ENCODE peak calls at places on chromosomes 5 and 9, in five cellular contexts. A is Peyer's patch; E is upper lobe of right lung; K is GM23248; G is stimulated activated CD4-positive, alpha-beta T cell treated with anti-CD3 and anti-CD28 coated beads, Interleukin-1b, Interleukin-23, amount 100 ng/mL, for 1 hour. O is an unnamed sample.

GRCh38 chr9:135303865-135304499 is 175.6 kb upstream of the PPP1R26 start:
- DNase-seq in E (no peak), G (no peak), K (no peak), A (no peak), O (no peak)

GRCh38 chr5:1763548-1763911 is 36.1 kb downstream of the MRPL36 start:
- DNase-seq in E (peak), A (no peak), K (peak), G (no peak), O (peak)

GRCh38 chr5:175079707-175080106 is 355.3 kb downstream of the MSX2 start:
- DNase-seq in K (no peak), A (no peak), G (no peak), E (no peak), O (no peak)

GRCh38 chr5:164256954-164257353 is 751.5 kb downstream of the MAT2B start:
- DNase-seq in A (no peak), E (no peak), K (no peak), G (no peak), O (no peak)

GRCh38 chr9:127283917-127284316 is 19.3 kb downstream of the GARNL3 start:
- DNase-seq in A (no peak), E (no peak), G (no peak), K (peak), O (peak)

GRCh38 chr5:61631438-61631941 is 299.4 kb downstream of the ZSWIM6 start:
- DNase-seq in G (no peak), E (peak), K (peak), A (no peak), O (no peak)

GRCh38 chr5:58156354-58156753 is 303.5 kb downstream of the PLK2 start:
- DNase-seq in K (peak), E (no peak), A (no peak), G (no peak), O (peak)

GRCh38 chr9:12916037-12916436 is 141.2 kb downstream of the LURAP1L start:
- DNase-seq in K (peak), A (no peak), G (no peak), E (no peak), O (no peak)

GRCh38 chr5:7364226-7364875 is 31.6 kb upstream of the ADCY2 start:
- DNase-seq in G (no peak), E (no peak), K (no peak), A (no peak), O (no peak)

GRCh38 chr5:119217183-119217582 is 138.6 kb upstream of the TNFAIP8 start:
- DNase-seq in G (no peak), E (no peak), K (no peak), A (no peak), O (no peak)

GRCh38 chr9:69975681-69976080 is 68.0 kb upstream of the MAMDC2 start:
- DNase-seq in A (no peak), K (peak), E (no peak), G (no peak), O (peak)

GRCh38 chr5:6767481-6768063 is 54.3 kb downstream of the TENT4A start:
- DNase-seq in E (no peak), G (no peak), K (no peak), A (no peak), O (no peak)

GRCh38 chr5:153629027-153629426 is 138.6 kb downstream of the GRIA1 start:
- DNase-seq in E (peak), K (peak), G (no peak), A (no peak), O (peak)

GRCh38 chr9:131813116-131813515 is 73.2 kb upstream of the RAPGEF1 start:
- DNase-seq in E (no peak), G (no peak), A (no peak), K (peak), O (peak)

GRCh38 chr9:90830051-90830450 is 28.4 kb downstream of the SYK start:
- DNase-seq in E (no peak), K (no peak), A (no peak), G (no peak), O (no peak)

GRCh38 chr5:5040712-5041111 is 99.4 kb upstream of the ADAMTS16 start:
- DNase-seq in K (no peak), A (no peak), E (no peak), G (no peak), O (no peak)

GRCh38 chr9:99108131-99108530 is 3.2 kb downstream of the TGFBR1 start:
- DNase-seq in A (no peak), G (no peak), E (no peak), K (no peak), O (no peak)

GRCh38 chr9:111658943-111659342 is 2.5 kb upstream of the GNG10 start:
- DNase-seq in G (no peak), A (no peak), E (no peak), K (no peak), O (no peak)

GRCh38 chr5:179316961-179317360 is 28.3 kb downstream of the ADAMTS2 start:
- DNase-seq in G (no peak), K (no peak), E (peak), A (no peak), O (no peak)

O was measured in M059J.